ENCODE peak calls at places on chromosomes 4 and X, in five cellular contexts. O, T, Y, N and K are unnamed samples.

GRCh38 chrX:112630187-112630586 is 49.6 kb downstream of the LHFPL1 start:
- DNase-seq in T (no peak), Y (no peak), O (no peak), N (no peak), K (no peak)

GRCh38 chrX:69144854-69145253 is 20.4 kb downstream of the PJA1 start:
- DNase-seq in T (no peak), Y (no peak), O (no peak), N (no peak), K (no peak)

GRCh38 chr4:68864438-68865177 is 48.8 kb downstream of the UGT2B10 start:
- DNase-seq in T (no peak), Y (no peak), O (no peak), N (no peak), K (no peak)

GRCh38 chrX:136689441-136689840 is 41.5 kb downstream of the CD40LG start:
- DNase-seq in O (no peak), T (no peak), N (no peak), Y (peak; percentile 72), K (no peak)

GRCh38 chr4:13483142-13484044 is 747 bp downstream of the RAB28 start:
- DNase-seq in Y (peak; percentile 79), N (no peak), T (no peak), O (peak; percentile 68), K (no peak)

GRCh38 chr4:126230244-126230643 is 915.5 kb downstream of the FAT4 start:
- DNase-seq in Y (peak; percentile 13), T (no peak), O (no peak), N (no peak), K (no peak)

GRCh38 chr4:135941671-135942070 is 1590.6 kb downstream of the PCDH18 start:
- DNase-seq in O (no peak), T (no peak), Y (no peak), N (no peak), K (no peak)

GRCh38 chr4:152935661-152936445 is at the start of gene FHDC1:
- DNase-seq in Y (no peak), T (peak; percentile 57), N (no peak), O (no peak), K (no peak)

GRCh38 chr4:127888559-127888958 is 7.9 kb downstream of the PLK4 start:
- DNase-seq in T (no peak), O (no peak), Y (no peak), N (no peak), K (no peak)

GRCh38 chrX:120560405-120560841 is 339 bp downstream of the CUL4B start:
- DNase-seq in N (no peak), T (no peak), O (peak; percentile 35), Y (peak; percentile 50), K (no peak)

GRCh38 chr4:151736367-151736766 is 24.4 kb downstream of the GATB start:
- DNase-seq in N (no peak), O (no peak), T (no peak), Y (no peak), K (no peak)

GRCh38 chr4:104971458-104971857 is 175.2 kb upstream of the TET2 start:
- DNase-seq in N (no peak), T (no peak), Y (no peak), O (no peak), K (no peak)

GRCh38 chrX:118847676-118848075 is 24.1 kb downstream of the ZCCHC12 start:
- DNase-seq in T (no peak), O (peak; percentile 72), Y (peak; percentile 68), N (no peak), K (no peak)

GRCh38 chr4:77599378-77599777 is 6.2 kb upstream of the CXCL13 start:
- DNase-seq in Y (peak; percentile 68), O (peak; percentile 13), N (no peak), T (no peak), K (peak; percentile 27)

GRCh38 chr4:168844261-168845039 is 165.6 kb downstream of the CBR4 start:
- DNase-seq in N (no peak), Y (no peak), O (no peak), T (no peak), K (no peak)

GRCh38 chr4:41885456-41885855 is 49.8 kb upstream of the TMEM33 start:
- DNase-seq in N (no peak), O (no peak), T (no peak), Y (no peak), K (no peak)

GRCh38 chrX:120680090-120680489 is 50.2 kb upstream of the C1GALT1C1 start:
- DNase-seq in O (no peak), N (no peak), T (no peak), Y (no peak), K (no peak)

GRCh38 chr4:142309772-142310171 is 536.3 kb downstream of the INPP4B start:
- DNase-seq in O (no peak), N (no peak), T (no peak), Y (no peak), K (no peak)

GRCh38 chr4:3725936-3726895 is 40.0 kb upstream of the ADRA2C start:
- DNase-seq in Y (no peak), N (no peak), O (no peak), T (no peak), K (no peak)

GRCh38 chr4:140717313-140717712 is 38.9 kb downstream of the TBC1D9 start:
- DNase-seq in N (no peak), O (peak; percentile 63), Y (no peak), T (no peak), K (no peak)

GRCh38 chrX:132956421-132957210 is 1.8 kb downstream of the HS6ST2 start:
- DNase-seq in N (no peak), Y (no peak), O (no peak), T (peak; percentile 77), K (no peak)

GRCh38 chr4:20386001-20386740 is 134.5 kb downstream of the SLIT2 start:
- DNase-seq in N (no peak), T (no peak), O (no peak), Y (no peak), K (no peak)

GRCh38 chrX:39808471-39808917 is 289.3 kb downstream of the BCOR start:
- DNase-seq in T (peak; percentile 40), Y (peak; percentile 86), O (no peak), N (no peak), K (no peak)

GRCh38 chr4:7814451-7814850 is 125.2 kb downstream of the AFAP1 start:
- DNase-seq in Y (no peak), T (no peak), N (no peak), O (no peak), K (no peak)

GRCh38 chrX:2898861-2899512 is 30.2 kb downstream of the ARSD start:
- DNase-seq in Y (no peak), T (peak; percentile 26), O (no peak), N (no peak), K (no peak)

GRCh38 chr4:95540227-95540626 is 8.5 kb downstream of the UNC5C start:
- DNase-seq in N (no peak), T (no peak), Y (peak; percentile 38), O (no peak), K (no peak)
- H3K4me1 ChIP-seq in N (no peaks in the 10 kb centered on the region), T (no peaks in the 10 kb centered on the region), Y (peaks cover 70% of the 10 kb centered on the region), O (no peaks in the 10 kb centered on the region), K (no peaks in the 10 kb centered on the region)

DNA sequence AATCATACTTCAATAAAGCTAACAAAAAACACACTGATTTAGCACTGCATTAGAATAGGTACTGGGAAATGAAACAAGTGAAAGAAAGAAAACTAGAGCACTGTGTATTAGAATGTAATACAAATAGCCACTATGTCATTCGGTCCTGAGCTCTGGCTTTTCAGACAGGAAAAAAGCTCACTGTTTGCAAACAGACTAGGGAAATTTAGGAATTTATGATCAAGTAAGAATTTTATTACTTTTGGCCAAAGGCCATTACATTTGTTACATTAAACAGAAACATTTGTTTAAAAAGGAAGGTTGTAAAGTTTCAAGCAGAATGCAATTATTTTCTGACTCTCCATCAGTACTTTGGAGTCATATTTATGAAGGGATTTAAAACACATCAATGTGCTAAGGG is 68.7 kb downstream of the KLHL8 start:
- DNase-seq in Y (no peak), O (no peak), T (no peak), N (no peak), K (no peak)
- H3K4me3 ChIP-seq in Y (no peak overlapping the region), O (no peak overlapping the region), T (no peak overlapping the region), N (no peak overlapping the region), K (no peak overlapping the region)

GRCh38 chr4:25377572-25377882 is 464 bp downstream of the ANAPC4 start:
- DNase-seq in T (no peak), N (no peak), Y (no peak), O (no peak), K (no peak)
- H3K4me1 ChIP-seq in T (peaks cover 3% of the 10 kb centered on the region), N (peaks cover 22% of the 10 kb centered on the region), Y (peaks cover 12% of the 10 kb centered on the region), O (peaks cover 6% of the 10 kb centered on the region), K (no peaks in the 10 kb centered on the region)

DNA sequence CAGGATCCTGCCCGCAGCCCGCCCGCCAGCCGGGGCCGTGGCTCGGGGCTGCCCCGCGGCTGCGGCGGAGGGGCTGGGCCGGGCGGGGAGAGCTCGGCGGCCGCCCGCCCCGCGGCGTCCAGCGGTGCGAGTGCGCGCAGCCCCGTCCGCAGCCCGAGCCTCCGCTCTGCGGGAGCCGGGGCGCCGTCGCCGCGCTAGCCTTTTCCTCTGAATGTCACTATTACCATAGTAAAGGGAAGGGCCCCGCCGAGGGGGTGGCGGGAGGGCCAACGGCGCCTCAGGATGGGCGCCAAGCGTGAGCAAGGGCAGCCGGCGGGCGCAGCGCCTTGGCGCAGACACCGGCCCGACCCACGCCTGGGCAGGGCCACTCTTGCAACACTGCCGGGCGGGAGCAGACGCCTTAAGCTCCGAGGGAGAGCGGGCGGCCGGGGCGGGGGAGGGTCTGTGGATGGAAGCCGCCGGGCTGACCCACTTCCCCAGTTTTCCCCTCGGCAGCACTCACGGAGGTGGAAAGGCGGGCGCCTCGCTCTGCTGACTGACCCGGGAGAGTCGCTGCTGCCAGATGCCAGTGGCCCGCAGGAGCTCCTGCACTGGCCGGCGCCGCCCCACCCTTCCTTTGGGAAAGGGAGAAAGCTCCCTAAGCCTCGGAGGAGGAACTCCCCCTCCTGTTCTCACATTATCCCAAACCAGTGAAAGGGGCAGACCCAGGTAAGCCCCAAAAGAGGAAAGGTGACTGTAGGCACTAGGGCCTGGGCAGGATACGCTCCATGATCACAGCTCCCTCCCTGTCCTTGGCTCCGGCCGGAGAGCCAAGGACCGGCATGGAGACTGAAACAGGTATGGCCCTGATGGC is 329.4 kb downstream of the HNRNPD start:
- DNase-seq in T (peak; percentile 90), Y (peak; percentile 84), N (no peak), O (peak; percentile 71), K (peak; percentile 33)
- H3K4me3 ChIP-seq in T (peak overlapping the region; percentile 40), Y (peak overlapping the region; percentile 49), N (no peak overlapping the region), O (peak overlapping the region; percentile 50), K (peak overlapping the region; percentile 80)

GRCh38 chr4:94416335-94416734 is 35.4 kb upstream of the PDLIM5 start:
- DNase-seq in O (no peak), T (no peak), N (no peak), Y (no peak), K (no peak)

GRCh38 chr4:94420356-94420755 is 31.4 kb upstream of the PDLIM5 start:
- DNase-seq in Y (no peak), T (no peak), O (no peak), N (no peak), K (no peak)

GRCh38 chr4:94416981-94417380 is 34.8 kb upstream of the PDLIM5 start:
- DNase-seq in Y (no peak), N (no peak), O (no peak), T (no peak), K (no peak)

GRCh38 chr4:94419956-94420355 is 31.8 kb upstream of the PDLIM5 start:
- DNase-seq in O (peak; percentile 19), N (no peak), T (no peak), Y (peak; percentile 78), K (no peak)

DNA sequence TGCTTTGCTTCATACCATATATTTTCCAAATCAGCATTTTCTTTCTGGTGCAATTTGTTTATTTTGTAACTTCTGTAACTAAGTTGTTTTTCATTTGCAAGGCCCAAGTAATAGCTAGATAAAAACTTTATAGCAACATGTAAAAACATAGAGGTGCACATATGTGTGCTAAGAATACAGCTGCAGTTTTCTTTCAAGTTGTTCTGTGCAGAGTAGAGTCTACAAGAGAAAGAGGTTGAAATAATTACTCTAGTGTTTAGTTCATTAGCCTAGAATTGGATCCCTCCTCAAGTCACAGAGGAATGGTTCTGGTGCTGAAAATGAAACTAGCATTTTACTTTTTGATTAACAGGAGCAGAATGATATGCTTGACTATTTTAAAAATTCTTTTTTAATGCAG is 32.2 kb upstream of the PDLIM5 start:
- DNase-seq in N (no peak), T (no peak), O (no peak), Y (no peak), K (no peak)
- H3K4me1 ChIP-seq in N (no peaks in the 10 kb centered on the region), T (no peaks in the 10 kb centered on the region), O (peaks cover 10% of the 10 kb centered on the region), Y (peaks cover 30% of the 10 kb centered on the region), K (no peaks in the 10 kb centered on the region)